ENCODE peak calls at places on chromosome 16, in five cellular contexts. T is AG08396, U is NCI-H345, G is AG04450, Z is astrocyte of the spinal cord. M is an unnamed sample.

GRCh38 chr16:53123753-53124152 is 69.0 kb downstream of the CHD9 start:
- DNase-seq in T (no peak), Z (no peak), U (no peak), G (no peak), M (peak; percentile 61)

GRCh38 chr16:3190949-3191353 is 2.9 kb downstream of the OR1F1 start:
- DNase-seq in G (no peak), T (no peak), Z (no peak), U (no peak), M (no peak)

GRCh38 chr16:84220851-84221250 is 19.0 kb downstream of the KCNG4 start:
- DNase-seq in G (no peak), T (no peak), Z (peak; percentile 39), U (no peak), M (peak; percentile 55)

GRCh38 chr16:28258571-28258970 is 33.8 kb upstream of the SBK1 start:
- DNase-seq in Z (peak; percentile 2), T (peak; percentile 67), U (no peak), G (no peak), M (peak; percentile 40)

GRCh38 chr16:19706846-19707245 is 11.2 kb downstream of the KNOP1 start:
- DNase-seq in G (no peak), U (no peak), T (no peak), Z (no peak), M (no peak)

GRCh38 chr16:57736419-57737281 is 1.1 kb downstream of the KATNB1 start:
- DNase-seq in T (peak; percentile 84), Z (peak; percentile 73), G (peak; percentile 71), U (peak; percentile 7), M (peak; percentile 93)

GRCh38 chr16:57427824-57428223 is 19.4 kb downstream of the CIAPIN1 start:
- DNase-seq in U (no peak), G (no peak), T (no peak), Z (no peak), M (no peak)

GRCh38 chr16:70267516-70267915 is 15.8 kb upstream of the EXOSC6 start:
- DNase-seq in T (peak; percentile 55), G (no peak), U (no peak), Z (peak; percentile 41), M (peak; percentile 66)

GRCh38 chr16:194516-194915 is 14.3 kb downstream of the HBQ1 start:
- DNase-seq in U (no peak), G (no peak), T (no peak), Z (peak; percentile 19), M (no peak)

GRCh38 chr16:46896314-46896968 is 12.3 kb downstream of the GPT2 start:
- DNase-seq in T (no peak), Z (no peak), U (no peak), G (no peak), M (no peak)

GRCh38 chr16:79381552-79382042 is 218.9 kb downstream of the MAF start:
- DNase-seq in G (no peak), T (no peak), Z (no peak), U (no peak), M (no peak)

GRCh38 chr16:3490911-3491629 is 4.2 kb downstream of the C16orf90 start:
- DNase-seq in T (peak; percentile 17), G (no peak), Z (no peak), U (peak; percentile 62), M (no peak)

GRCh38 chr16:4558026-4558425 is 1.9 kb downstream of the C16orf96 start:
- DNase-seq in U (no peak), Z (no peak), G (no peak), T (peak; percentile 4), M (no peak)

GRCh38 chr16:14523632-14524031 is 106.4 kb downstream of the PARN start:
- DNase-seq in T (no peak), U (no peak), Z (no peak), G (no peak), M (no peak)

GRCh38 chr16:22250522-22250921 is 44.4 kb downstream of the EEF2K start:
- DNase-seq in U (no peak), G (no peak), Z (no peak), T (no peak), M (peak; percentile 42)

GRCh38 chr16:85128079-85128837 is 16.0 kb upstream of the CIBAR2 start:
- DNase-seq in G (no peak), U (no peak), Z (no peak), T (no peak), M (no peak)

GRCh38 chr16:49462989-49463371 is 89.4 kb downstream of the C16orf78 start:
- DNase-seq in G (no peak), U (no peak), T (no peak), Z (no peak), M (no peak)

GRCh38 chr16:57617604-57618111 is 10.8 kb upstream of the ADGRG1 start:
- DNase-seq in U (no peak), Z (no peak), G (no peak), T (no peak), M (no peak)

GRCh38 chr16:28951410-28951943 is 740 bp downstream of the NFATC2IP start:
- DNase-seq in Z (no peak), T (no peak), U (no peak), G (no peak), M (peak; percentile 53)

GRCh38 chr16:14490281-14490680 is 139.8 kb downstream of the PARN start:
- DNase-seq in Z (no peak), G (no peak), T (no peak), U (no peak), M (no peak)

GRCh38 chr16:19833581-19833980 is 51.1 kb downstream of the GPRC5B start:
- DNase-seq in U (no peak), T (no peak), Z (no peak), G (no peak), M (no peak)

GRCh38 chr16:74757347-74757746 is 17.3 kb downstream of the FA2H start:
- DNase-seq in U (no peak), T (no peak), G (no peak), Z (no peak), M (no peak)

GRCh38 chr16:86519649-86520316 is 9.5 kb downstream of the FOXF1 start:
- DNase-seq in Z (peak; percentile 53), U (peak; percentile 31), T (peak; percentile 83), G (peak; percentile 51), M (peak; percentile 72)

M was measured in GM23248.